ENCODE peak calls at places on chromosomes 7 and 10, in six cellular contexts. K is stimulated activated CD8-positive, alpha-beta memory T cell treated with anti-CD3 and anti-CD28 coated beads, Interleukin-4, amount 100 ng/mL, for 48 hours; B is activated CD8-positive, alpha-beta memory T cell treated with anti-CD3 and anti-CD28 coated beads, Interleukin-2, amount 50 U/mL, for 48 hours; Q is NCI-H2171 treated with DMSO at 0.1 percent for 48 hours; W is left cardiac atrium; M is GM20000. U is an unnamed sample.

GRCh38 chr7:12964836-12965235 is 277.4 kb downstream of the ARL4A start:
- DNase-seq in M (no peak), W (no peak), B (no peak), K (no peak), Q (no peak), U (no peak)

GRCh38 chr10:58868736-58869435 is 307.6 kb upstream of the PHYHIPL start:
- DNase-seq in Q (no peak), K (no peak), W (no peak), M (no peak), B (no peak), U (no peak)

GRCh38 chr10:108608860-108609259 is 1314.5 kb downstream of the XPNPEP1 start:
- DNase-seq in M (no peak), Q (no peak), K (no peak), B (no peak), W (no peak), U (no peak)

GRCh38 chr7:75953918-75954317 is 39.0 kb downstream of the POR start:
- DNase-seq in W (no peak), Q (no peak), B (no peak), K (no peak), M (no peak), U (peak; percentile 70)

GRCh38 chr7:110522751-110523200 is 568.2 kb upstream of the LRRN3 start:
- DNase-seq in W (no peak), Q (peak; percentile 99), K (no peak), B (no peak), M (no peak), U (no peak)

GRCh38 chr10:49663596-49663995 is 15.9 kb upstream of the C10orf53 start:
- DNase-seq in K (no peak), M (no peak), W (no peak), Q (no peak), B (no peak), U (no peak)

GRCh38 chr7:155580367-155580766 is 34.0 kb upstream of the CNPY1 start:
- DNase-seq in K (peak; percentile 61), M (no peak), Q (no peak), B (no peak), W (no peak), U (no peak)

GRCh38 chr7:91913612-91914011 is 27.1 kb upstream of the AKAP9 start:
- DNase-seq in M (no peak), W (no peak), Q (no peak), K (no peak), B (no peak), U (no peak)

GRCh38 chr7:70660154-70660818 is 471.7 kb upstream of the GALNT17 start:
- DNase-seq in W (no peak), K (peak; percentile 41), Q (no peak), M (no peak), B (no peak), U (no peak)

GRCh38 chr10:49212783-49213182 is 24.6 kb upstream of the TMEM273 start:
- DNase-seq in Q (no peak), M (no peak), W (no peak), K (no peak), B (no peak), U (peak; percentile 53)

GRCh38 chr10:67098460-67098859 is 172.6 kb downstream of the LRRTM3 start:
- DNase-seq in M (no peak), Q (no peak), B (no peak), K (no peak), W (no peak), U (no peak)

GRCh38 chr10:126240483-126240882 is 147.8 kb downstream of the ADAM12 start:
- DNase-seq in M (no peak), Q (no peak), K (no peak), W (no peak), B (no peak), U (no peak)